ENCODE peak calls at places on chromosomes 2 and 18, in five cellular contexts. Q, M, L, J and V are unnamed samples.

GRCh38 chr2:62505649-62506420 is at the start of gene TMEM17:
- DNase-seq in J (peak), M (peak), L (peak), Q (peak), V (peak)

GRCh38 chr2:36967236-36967876 is 1.0 kb upstream of the STRN start:
- DNase-seq in J (no peak), Q (no peak), L (no peak), M (no peak), V (no peak)

GRCh38 chr2:88398122-88398655 is 54.3 kb downstream of the FOXI3 start:
- DNase-seq in L (no peak), M (no peak), J (no peak), Q (no peak), V (no peak)

GRCh38 chr18:10089881-10090280 is 176.1 kb downstream of the VAPA start:
- DNase-seq in J (no peak), L (peak), M (no peak), Q (no peak), V (no peak)

GRCh38 chr2:207356604-207357003 is 173.2 kb upstream of the CREB1 start:
- DNase-seq in L (no peak), J (no peak), Q (no peak), M (no peak), V (no peak)

GRCh38 chr18:77297919-77298571 is 48.4 kb downstream of the GALR1 start:
- DNase-seq in M (no peak), Q (no peak), J (no peak), L (peak), V (no peak)

GRCh38 chr18:71995895-71996443 is 548.2 kb downstream of the CBLN2 start:
- DNase-seq in J (no peak), M (no peak), Q (no peak), L (no peak), V (no peak)

GRCh38 chr2:43333656-43334144 is 107.3 kb upstream of the ZFP36L2 start:
- DNase-seq in L (no peak), M (no peak), Q (no peak), J (peak), V (no peak)

GRCh38 chr2:235685024-235685721 is 191.3 kb downstream of the AGAP1 start:
- DNase-seq in L (no peak), J (no peak), M (no peak), Q (no peak), V (no peak)

GRCh38 chr2:88321614-88322248 is 130.8 kb downstream of the FOXI3 start:
- DNase-seq in M (no peak), Q (no peak), J (no peak), L (no peak), V (no peak)

GRCh38 chr2:134917219-134917957 is 1.2 kb upstream of the CCNT2 start:
- DNase-seq in Q (peak), L (no peak), J (no peak), M (no peak), V (no peak)

GRCh38 chr2:20378891-20379519 is 28.4 kb upstream of the PUM2 start:
- DNase-seq in L (peak), J (peak), Q (no peak), M (peak), V (no peak)

GRCh38 chr18:9612215-9612830 is 2.0 kb downstream of the PPP4R1 start:
- DNase-seq in Q (no peak), M (peak), L (peak), J (no peak), V (peak)

GRCh38 chr2:20621366-20622295 is 29.3 kb downstream of the HS1BP3 start:
- DNase-seq in L (no peak), Q (no peak), J (no peak), M (no peak), V (no peak)

GRCh38 chr2:136135924-136136906 is 18.3 kb upstream of the CXCR4 start:
- DNase-seq in J (no peak), M (peak), L (peak), Q (peak), V (peak)

GRCh38 chr2:101386599-101387150 is 628 bp downstream of the CREG2 start:
- DNase-seq in L (no peak), M (no peak), J (no peak), Q (no peak), V (no peak)

GRCh38 chr2:69789762-69790600 is 39.5 kb upstream of the GMCL1 start:
- DNase-seq in Q (no peak), M (no peak), J (no peak), L (no peak), V (no peak)

GRCh38 chr2:38690499-38691420 is 24.8 kb downstream of the GALM start:
- DNase-seq in M (no peak), Q (no peak), L (peak), J (peak), V (no peak)

GRCh38 chr2:219001577-219002394 is 8.6 kb upstream of the CRYBA2 start:
- DNase-seq in M (peak), L (peak), J (no peak), Q (peak), V (no peak)

GRCh38 chr2:46549159-46549902 is 70.0 kb downstream of the TMEM247 start:
- DNase-seq in M (no peak), Q (no peak), L (no peak), J (no peak), V (no peak)

GRCh38 chr2:240568678-240569522 is 616 bp downstream of the RNPEPL1 start:
- DNase-seq in J (no peak), L (peak), M (peak), Q (no peak), V (no peak)

GRCh38 chr18:50190926-50191325 is 4.0 kb downstream of the MYO5B start:
- DNase-seq in J (no peak), L (no peak), Q (no peak), M (no peak), V (no peak)

GRCh38 chr2:96110621-96111256 is 5.6 kb downstream of the ADRA2B start:
- DNase-seq in J (no peak), L (no peak), Q (no peak), M (no peak), V (no peak)